ENCODE peak calls at places on chromosomes 7 and 10, in nine cellular contexts. One of them, this sample, is unnamed.

GRCh38 chr7:23076774-23077173 is 28.8 kb upstream of the KLHL7 start:
- DNase-seq in astrocyte of the spinal cord: no peak
- DNase-seq in effector memory CD4-positive, alpha-beta T cell: no peak
- DNase-seq in skeletal muscle cell: no peak
- DNase-seq in heart right ventricle: no peak
- DNase-seq in kidney: no peak
- DNase-seq in cardiac muscle cell: no peak
- DNase-seq in PC-9: no peak
- DNase-seq in PC-3: no peak
- DNase-seq in this sample: no peak

GRCh38 chr10:71314028-71314693 is 4.9 kb upstream of the SLC29A3 start:
- DNase-seq in effector memory CD4-positive, alpha-beta T cell: peak; percentile 35
- DNase-seq in cardiac muscle cell: peak; percentile 74
- DNase-seq in PC-3: peak; percentile 50
- DNase-seq in heart right ventricle: peak; percentile 48
- DNase-seq in skeletal muscle cell: no peak
- DNase-seq in PC-9: peak; percentile 46
- DNase-seq in astrocyte of the spinal cord: peak; percentile 19
- DNase-seq in kidney: peak; percentile 74
- DNase-seq in this sample: peak; percentile 39

GRCh38 chr7:17554341-17555015 is 256.0 kb downstream of the AHR start:
- DNase-seq in skeletal muscle cell: no peak
- DNase-seq in effector memory CD4-positive, alpha-beta T cell: no peak
- DNase-seq in PC-3: no peak
- DNase-seq in astrocyte of the spinal cord: no peak
- DNase-seq in PC-9: no peak
- DNase-seq in heart right ventricle: no peak
- DNase-seq in cardiac muscle cell: no peak
- DNase-seq in kidney: no peak
- DNase-seq in this sample: no peak

GRCh38 chr7:126524967-126525366 is 727.8 kb downstream of the GRM8 start:
- DNase-seq in PC-9: no peak
- DNase-seq in astrocyte of the spinal cord: no peak
- DNase-seq in kidney: no peak
- DNase-seq in PC-3: no peak
- DNase-seq in cardiac muscle cell: no peak
- DNase-seq in skeletal muscle cell: no peak
- DNase-seq in heart right ventricle: no peak
- DNase-seq in effector memory CD4-positive, alpha-beta T cell: no peak
- DNase-seq in this sample: no peak

GRCh38 chr10:101561068-101561915 is 26.8 kb downstream of the POLL start:
- DNase-seq in effector memory CD4-positive, alpha-beta T cell: no peak
- DNase-seq in PC-3: no peak
- DNase-seq in PC-9: no peak
- DNase-seq in kidney: peak; percentile 41
- DNase-seq in astrocyte of the spinal cord: no peak
- DNase-seq in cardiac muscle cell: no peak
- DNase-seq in skeletal muscle cell: no peak
- DNase-seq in heart right ventricle: no peak
- DNase-seq in this sample: no peak

GRCh38 chr7:107939472-107940145 is 48.6 kb downstream of the DLD start:
- DNase-seq in kidney: peak; percentile 81
- DNase-seq in skeletal muscle cell: peak; percentile 56
- DNase-seq in astrocyte of the spinal cord: peak; percentile 94
- DNase-seq in heart right ventricle: peak; percentile 63
- DNase-seq in PC-9: no peak
- DNase-seq in cardiac muscle cell: peak; percentile 85
- DNase-seq in PC-3: peak; percentile 41
- DNase-seq in effector memory CD4-positive, alpha-beta T cell: no peak
- DNase-seq in this sample: no peak

GRCh38 chr7:151637781-151638261 is 118.1 kb upstream of the RHEB start:
- DNase-seq in skeletal muscle cell: no peak
- DNase-seq in heart right ventricle: peak; percentile 64
- DNase-seq in kidney: no peak
- DNase-seq in astrocyte of the spinal cord: peak; percentile 60
- DNase-seq in PC-9: no peak
- DNase-seq in effector memory CD4-positive, alpha-beta T cell: no peak
- DNase-seq in cardiac muscle cell: no peak
- DNase-seq in PC-3: no peak
- DNase-seq in this sample: no peak

GRCh38 chr7:104883248-104883717 is 130.7 kb upstream of the KMT2E start:
- DNase-seq in PC-9: no peak
- DNase-seq in heart right ventricle: no peak
- DNase-seq in astrocyte of the spinal cord: no peak
- DNase-seq in skeletal muscle cell: no peak
- DNase-seq in effector memory CD4-positive, alpha-beta T cell: no peak
- DNase-seq in cardiac muscle cell: no peak
- DNase-seq in kidney: no peak
- DNase-seq in PC-3: no peak
- DNase-seq in this sample: no peak

GRCh38 chr7:32255036-32255435 is 184.8 kb upstream of the PDE1C start:
- DNase-seq in PC-3: no peak
- DNase-seq in PC-9: no peak
- DNase-seq in cardiac muscle cell: no peak
- DNase-seq in skeletal muscle cell: no peak
- DNase-seq in kidney: peak; percentile 92
- DNase-seq in effector memory CD4-positive, alpha-beta T cell: no peak
- DNase-seq in heart right ventricle: no peak
- DNase-seq in astrocyte of the spinal cord: no peak
- DNase-seq in this sample: no peak

GRCh38 chr10:132848306-132848705 is 62.4 kb upstream of the NKX6-2 start:
- DNase-seq in astrocyte of the spinal cord: no peak
- DNase-seq in PC-9: no peak
- DNase-seq in cardiac muscle cell: no peak
- DNase-seq in kidney: no peak
- DNase-seq in heart right ventricle: no peak
- DNase-seq in effector memory CD4-positive, alpha-beta T cell: no peak
- DNase-seq in PC-3: no peak
- DNase-seq in skeletal muscle cell: no peak
- DNase-seq in this sample: no peak

GRCh38 chr7:473870-474604 is 45.6 kb downstream of the PDGFA start:
- DNase-seq in skeletal muscle cell: no peak
- DNase-seq in PC-9: no peak
- DNase-seq in astrocyte of the spinal cord: no peak
- DNase-seq in kidney: peak; percentile 31
- DNase-seq in effector memory CD4-positive, alpha-beta T cell: no peak
- DNase-seq in heart right ventricle: no peak
- DNase-seq in cardiac muscle cell: no peak
- DNase-seq in PC-3: no peak
- DNase-seq in this sample: no peak

GRCh38 chr7:473211-473734 is 46.4 kb downstream of the PDGFA start:
- DNase-seq in skeletal muscle cell: no peak
- DNase-seq in kidney: peak; percentile 66
- DNase-seq in PC-3: no peak
- DNase-seq in effector memory CD4-positive, alpha-beta T cell: no peak
- DNase-seq in astrocyte of the spinal cord: no peak
- DNase-seq in PC-9: no peak
- DNase-seq in cardiac muscle cell: no peak
- DNase-seq in heart right ventricle: no peak
- DNase-seq in this sample: no peak

GRCh38 chr7:471191-471865 is 48.3 kb downstream of the PDGFA start:
- DNase-seq in astrocyte of the spinal cord: no peak
- DNase-seq in skeletal muscle cell: no peak
- DNase-seq in cardiac muscle cell: no peak
- DNase-seq in PC-9: no peak
- DNase-seq in heart right ventricle: no peak
- DNase-seq in kidney: peak; percentile 45
- DNase-seq in effector memory CD4-positive, alpha-beta T cell: no peak
- DNase-seq in PC-3: no peak
- DNase-seq in this sample: no peak

GRCh38 chr7:472640-472957 is 47.0 kb downstream of the PDGFA start:
- DNase-seq in skeletal muscle cell: no peak
- DNase-seq in PC-9: no peak
- DNase-seq in heart right ventricle: no peak
- DNase-seq in effector memory CD4-positive, alpha-beta T cell: no peak
- DNase-seq in PC-3: no peak
- DNase-seq in cardiac muscle cell: no peak
- DNase-seq in astrocyte of the spinal cord: no peak
- DNase-seq in kidney: peak; percentile 6
- DNase-seq in this sample: no peak

DNA sequence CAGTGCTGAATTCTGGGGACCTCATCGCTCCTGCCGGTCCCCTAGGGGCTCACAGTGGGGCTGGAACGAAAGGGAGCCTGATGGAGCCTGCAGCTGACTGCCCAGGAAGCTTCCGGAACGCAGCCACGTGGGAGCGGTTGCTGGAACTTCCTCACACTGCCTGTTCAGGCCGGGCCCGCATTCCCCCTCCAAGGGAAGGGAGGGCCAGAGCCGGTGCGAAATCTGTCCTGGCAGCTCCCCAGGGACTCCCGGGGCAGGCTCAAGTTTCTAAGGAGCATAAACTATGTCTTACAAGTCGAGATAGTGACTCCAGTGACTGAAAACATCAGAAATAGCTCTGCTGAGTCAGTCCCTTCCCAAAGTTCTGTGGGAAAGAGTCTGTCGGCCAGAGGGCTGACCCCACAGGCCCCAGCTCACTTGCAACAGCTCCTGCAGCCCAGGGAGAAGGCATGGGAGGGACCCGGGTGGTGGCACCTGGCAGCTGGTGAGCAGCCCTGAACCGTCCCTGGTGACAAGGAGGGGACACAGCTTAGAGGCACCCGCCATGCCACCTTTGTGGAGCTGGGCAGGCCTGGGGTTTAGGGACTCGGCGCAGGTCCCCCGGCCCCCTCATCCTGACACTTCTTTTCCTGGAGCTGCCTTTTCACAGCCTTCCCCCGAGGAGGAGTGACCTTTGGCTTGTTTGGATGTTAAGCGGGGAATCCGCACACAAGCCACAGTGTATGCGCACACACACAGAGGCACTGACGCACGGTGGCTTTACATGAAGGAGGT is 47.6 kb downstream of the PDGFA start:
- DNase-seq in effector memory CD4-positive, alpha-beta T cell: no peak
- DNase-seq in kidney: peak; percentile 97
- DNase-seq in skeletal muscle cell: peak; percentile 86
- DNase-seq in astrocyte of the spinal cord: peak; percentile 93
- DNase-seq in PC-3: peak; percentile 4
- DNase-seq in PC-9: no peak
- DNase-seq in heart right ventricle: peak; percentile 84
- DNase-seq in cardiac muscle cell: peak; percentile 99
- DNase-seq in this sample: no peak
- H3K4me3 ChIP-seq in effector memory CD4-positive, alpha-beta T cell: no peak overlapping the region
- H3K4me3 ChIP-seq in kidney: no peak overlapping the region
- H3K4me3 ChIP-seq in skeletal muscle cell: no peak overlapping the region
- H3K4me3 ChIP-seq in astrocyte of the spinal cord: no peak overlapping the region
- H3K4me3 ChIP-seq in PC-3: no peak overlapping the region
- H3K4me3 ChIP-seq in PC-9: no peak overlapping the region
- H3K4me3 ChIP-seq in heart right ventricle: no peak overlapping the region
- H3K4me3 ChIP-seq in cardiac muscle cell: no peak overlapping the region
- H3K4me3 ChIP-seq in this sample: no peak overlapping the region

DNA sequence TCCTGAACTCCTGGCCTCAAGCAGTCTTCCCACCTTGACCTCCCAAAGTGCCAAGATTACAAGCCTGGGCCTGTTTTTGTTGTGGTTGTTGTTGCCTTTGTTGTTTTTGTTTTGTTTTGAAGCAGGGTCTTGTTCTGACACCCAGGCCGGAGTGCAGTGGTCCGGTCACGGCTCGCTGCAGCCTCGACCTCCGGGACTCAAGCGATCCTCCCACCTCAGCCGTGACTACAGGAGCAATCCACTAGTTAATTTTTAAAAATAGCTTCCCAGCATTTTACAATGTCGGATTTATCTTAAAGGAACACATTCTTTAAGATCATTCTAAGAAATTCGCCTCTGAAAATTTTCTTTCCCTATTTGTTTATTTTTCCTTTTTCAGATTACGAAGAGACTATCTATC is 27.7 kb upstream of the AP5Z1 start:
- DNase-seq in PC-9: no peak
- DNase-seq in heart right ventricle: no peak
- DNase-seq in astrocyte of the spinal cord: no peak
- DNase-seq in PC-3: no peak
- DNase-seq in cardiac muscle cell: no peak
- DNase-seq in effector memory CD4-positive, alpha-beta T cell: no peak
- DNase-seq in skeletal muscle cell: no peak
- DNase-seq in kidney: no peak
- DNase-seq in this sample: no peak
- H3K4me3 ChIP-seq in PC-9: no peak overlapping the region
- H3K4me3 ChIP-seq in heart right ventricle: no peak overlapping the region
- H3K4me3 ChIP-seq in astrocyte of the spinal cord: no peak overlapping the region
- H3K4me3 ChIP-seq in PC-3: no peak overlapping the region
- H3K4me3 ChIP-seq in cardiac muscle cell: no peak overlapping the region
- H3K4me3 ChIP-seq in effector memory CD4-positive, alpha-beta T cell: no peak overlapping the region
- H3K4me3 ChIP-seq in skeletal muscle cell: no peak overlapping the region
- H3K4me3 ChIP-seq in kidney: no peak overlapping the region
- H3K4me3 ChIP-seq in this sample: no peak overlapping the region

GRCh38 chr7:39353615-39354376 is 212.4 kb upstream of the YAE1 start:
- DNase-seq in astrocyte of the spinal cord: peak; percentile 59
- DNase-seq in PC-3: no peak
- DNase-seq in effector memory CD4-positive, alpha-beta T cell: no peak
- DNase-seq in kidney: peak; percentile 82
- DNase-seq in cardiac muscle cell: peak; percentile 78
- DNase-seq in skeletal muscle cell: peak; percentile 10
- DNase-seq in PC-9: peak; percentile 15
- DNase-seq in heart right ventricle: peak; percentile 13
- DNase-seq in this sample: no peak
- H3K4me3 ChIP-seq in astrocyte of the spinal cord: no peak overlapping the region
- H3K4me3 ChIP-seq in PC-3: no peak overlapping the region
- H3K4me3 ChIP-seq in effector memory CD4-positive, alpha-beta T cell: no peak overlapping the region
- H3K4me3 ChIP-seq in kidney: no peak overlapping the region
- H3K4me3 ChIP-seq in cardiac muscle cell: no peak overlapping the region
- H3K4me3 ChIP-seq in skeletal muscle cell: no peak overlapping the region
- H3K4me3 ChIP-seq in PC-9: no peak overlapping the region
- H3K4me3 ChIP-seq in heart right ventricle: no peak overlapping the region
- H3K4me3 ChIP-seq in this sample: no peak overlapping the region

GRCh38 chr10:24448351-24449009 is 239.5 kb downstream of the KIAA1217 start:
- DNase-seq in skeletal muscle cell: no peak
- DNase-seq in cardiac muscle cell: no peak
- DNase-seq in astrocyte of the spinal cord: peak; percentile 55
- DNase-seq in kidney: no peak
- DNase-seq in PC-9: no peak
- DNase-seq in heart right ventricle: no peak
- DNase-seq in effector memory CD4-positive, alpha-beta T cell: no peak
- DNase-seq in PC-3: no peak
- DNase-seq in this sample: no peak
- H3K4me3 ChIP-seq in skeletal muscle cell: peak overlapping the region; percentile 2
- H3K4me3 ChIP-seq in cardiac muscle cell: no peak overlapping the region
- H3K4me3 ChIP-seq in astrocyte of the spinal cord: no peak overlapping the region
- H3K4me3 ChIP-seq in kidney: no peak overlapping the region
- H3K4me3 ChIP-seq in PC-9: no peak overlapping the region
- H3K4me3 ChIP-seq in heart right ventricle: no peak overlapping the region
- H3K4me3 ChIP-seq in effector memory CD4-positive, alpha-beta T cell: no peak overlapping the region
- H3K4me3 ChIP-seq in PC-3: no peak overlapping the region
- H3K4me3 ChIP-seq in this sample: no peak overlapping the region